ENCODE peak calls at places on chromosomes 2 and 18, in ten cellular contexts. One of them, this sample, is unnamed.
A peak's percentile ranks its signal among the peaks of the same experiment; 100 is the strongest.

GRCh38 chr2:233593201-233593600 is 24.2 kb upstream of the UGT1A8 start:
- DNase-seq in H1: no peak
- DNase-seq in tibial nerve: no peak
- DNase-seq in A549: no peak
- DNase-seq in adrenal gland: no peak
- DNase-seq in prostate gland: no peak
- DNase-seq in heart left ventricle: no peak
- DNase-seq in stomach: no peak
- DNase-seq in Peyer's patch: no peak
- DNase-seq in esophagus squamous epithelium: no peak
- DNase-seq in this sample: no peak

GRCh38 chr2:170930132-170931109 is 1.4 kb downstream of the GORASP2 start:
- DNase-seq in Peyer's patch: peak; percentile 59
- DNase-seq in tibial nerve: peak; percentile 19
- DNase-seq in esophagus squamous epithelium: no peak
- DNase-seq in H1: no peak
- DNase-seq in adrenal gland: peak; percentile 63
- DNase-seq in heart left ventricle: no peak
- DNase-seq in prostate gland: no peak
- DNase-seq in stomach: no peak
- DNase-seq in A549: peak; percentile 73
- DNase-seq in this sample: peak; percentile 83

GRCh38 chr18:43078485-43079092 is 36.9 kb downstream of the RIT2 start:
- DNase-seq in tibial nerve: no peak
- DNase-seq in adrenal gland: no peak
- DNase-seq in esophagus squamous epithelium: no peak
- DNase-seq in Peyer's patch: no peak
- DNase-seq in A549: no peak
- DNase-seq in prostate gland: no peak
- DNase-seq in stomach: no peak
- DNase-seq in H1: no peak
- DNase-seq in heart left ventricle: no peak
- DNase-seq in this sample: no peak

GRCh38 chr2:39860538-39860937 is 81.5 kb upstream of the THUMPD2 start:
- DNase-seq in prostate gland: no peak
- DNase-seq in H1: no peak
- DNase-seq in heart left ventricle: no peak
- DNase-seq in adrenal gland: no peak
- DNase-seq in esophagus squamous epithelium: no peak
- DNase-seq in tibial nerve: no peak
- DNase-seq in A549: no peak
- DNase-seq in Peyer's patch: no peak
- DNase-seq in stomach: no peak
- DNase-seq in this sample: no peak

GRCh38 chr2:137659616-137660015 is 304.7 kb upstream of the HNMT start:
- DNase-seq in adrenal gland: no peak
- DNase-seq in A549: peak; percentile 1
- DNase-seq in esophagus squamous epithelium: no peak
- DNase-seq in stomach: no peak
- DNase-seq in Peyer's patch: no peak
- DNase-seq in H1: no peak
- DNase-seq in heart left ventricle: no peak
- DNase-seq in prostate gland: no peak
- DNase-seq in tibial nerve: no peak
- DNase-seq in this sample: no peak

GRCh38 chr2:240201861-240202260 is 61.4 kb upstream of the OTOS start:
- DNase-seq in prostate gland: no peak
- DNase-seq in tibial nerve: no peak
- DNase-seq in heart left ventricle: no peak
- DNase-seq in H1: no peak
- DNase-seq in stomach: no peak
- DNase-seq in esophagus squamous epithelium: no peak
- DNase-seq in Peyer's patch: peak; percentile 41
- DNase-seq in adrenal gland: no peak
- DNase-seq in A549: no peak
- DNase-seq in this sample: peak; percentile 46

GRCh38 chr2:844725-845124 is 105.9 kb upstream of the SNTG2 start:
- DNase-seq in esophagus squamous epithelium: no peak
- DNase-seq in heart left ventricle: no peak
- DNase-seq in A549: no peak
- DNase-seq in Peyer's patch: no peak
- DNase-seq in tibial nerve: no peak
- DNase-seq in stomach: no peak
- DNase-seq in prostate gland: no peak
- DNase-seq in adrenal gland: no peak
- DNase-seq in H1: no peak
- DNase-seq in this sample: no peak

GRCh38 chr2:8679827-8680731 is 1.8 kb upstream of the ID2 start:
- DNase-seq in heart left ventricle: peak; percentile 70
- DNase-seq in A549: peak; percentile 95
- DNase-seq in esophagus squamous epithelium: no peak
- DNase-seq in Peyer's patch: peak; percentile 82
- DNase-seq in H1: no peak
- DNase-seq in adrenal gland: peak; percentile 72
- DNase-seq in tibial nerve: peak; percentile 31
- DNase-seq in prostate gland: peak; percentile 51
- DNase-seq in stomach: peak; percentile 76
- DNase-seq in this sample: no peak

GRCh38 chr2:190717764-190718651 is 69.1 kb downstream of the NAB1 start:
- DNase-seq in esophagus squamous epithelium: no peak
- DNase-seq in Peyer's patch: no peak
- DNase-seq in prostate gland: no peak
- DNase-seq in stomach: no peak
- DNase-seq in A549: no peak
- DNase-seq in heart left ventricle: no peak
- DNase-seq in tibial nerve: no peak
- DNase-seq in H1: no peak
- DNase-seq in adrenal gland: no peak
- DNase-seq in this sample: no peak

GRCh38 chr18:9653390-9653789 is 39.0 kb upstream of the PPP4R1 start:
- DNase-seq in Peyer's patch: no peak
- DNase-seq in adrenal gland: peak; percentile 78
- DNase-seq in esophagus squamous epithelium: no peak
- DNase-seq in H1: no peak
- DNase-seq in stomach: peak; percentile 50
- DNase-seq in prostate gland: no peak
- DNase-seq in A549: no peak
- DNase-seq in heart left ventricle: peak; percentile 15
- DNase-seq in tibial nerve: peak; percentile 11
- DNase-seq in this sample: no peak

DNA sequence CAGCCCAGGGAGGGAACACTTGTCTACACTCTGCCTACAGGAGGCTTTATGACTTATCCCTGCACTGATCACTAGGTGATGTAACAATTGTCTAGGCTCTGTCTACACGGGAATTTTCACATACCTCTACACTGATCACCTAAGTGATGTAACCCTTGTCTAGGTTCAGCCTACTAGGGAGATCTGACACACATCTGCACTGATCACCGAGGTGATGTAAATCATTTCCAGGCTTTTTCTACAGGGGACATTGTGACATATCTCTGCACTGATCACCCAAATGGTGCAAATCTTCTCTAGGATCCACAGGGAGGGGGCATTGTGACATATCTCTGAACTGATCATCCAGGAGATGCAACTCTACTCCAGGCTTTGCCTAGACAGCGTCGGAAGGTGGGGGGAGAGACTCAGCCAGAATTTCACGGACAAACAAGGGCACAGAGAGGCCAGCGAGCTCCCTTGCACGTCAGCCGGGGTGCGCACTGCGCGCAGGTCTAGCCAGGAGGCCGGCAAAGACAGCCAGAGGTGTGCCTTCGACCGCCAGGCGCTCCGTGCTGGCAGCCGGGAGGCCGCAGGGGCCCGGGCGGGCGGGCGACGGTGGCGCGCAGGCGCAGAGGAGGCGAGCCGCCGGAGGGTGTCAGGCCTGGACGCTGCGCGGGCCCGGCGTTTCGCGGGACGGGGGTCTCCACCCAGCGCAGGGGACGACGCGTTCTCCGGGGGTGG is 46.9 kb upstream of the USP14 start:
- DNase-seq in H1: peak; percentile 85
- DNase-seq in esophagus squamous epithelium: no peak
- DNase-seq in prostate gland: peak; percentile 56
- DNase-seq in Peyer's patch: peak; percentile 69
- DNase-seq in stomach: peak; percentile 75
- DNase-seq in A549: peak; percentile 66
- DNase-seq in adrenal gland: peak; percentile 68
- DNase-seq in tibial nerve: no peak
- DNase-seq in heart left ventricle: peak; percentile 59
- DNase-seq in this sample: peak; percentile 89
- TF ChIP-seq POLR2A in H1: no peak
- TF ChIP-seq POLR2A in esophagus squamous epithelium: no peak
- TF ChIP-seq POLR2A in prostate gland: peak; percentile 32
- TF ChIP-seq POLR2A in Peyer's patch: no peak
- TF ChIP-seq POLR2A in stomach: no peak
- TF ChIP-seq POLR2A in A549: peak; percentile 12
- TF ChIP-seq POLR2A in adrenal gland: no peak
- TF ChIP-seq POLR2A in tibial nerve: no peak
- TF ChIP-seq POLR2A in heart left ventricle: no peak
- TF ChIP-seq POLR2A in this sample: no peak

GRCh38 chr2:234679766-234680687 is 183.1 kb upstream of the ARL4C start:
- DNase-seq in stomach: peak; percentile 55
- DNase-seq in heart left ventricle: peak; percentile 53
- DNase-seq in Peyer's patch: peak; percentile 67
- DNase-seq in A549: peak; percentile 91
- DNase-seq in tibial nerve: peak; percentile 70
- DNase-seq in prostate gland: no peak
- DNase-seq in esophagus squamous epithelium: no peak
- DNase-seq in H1: peak; percentile 29
- DNase-seq in adrenal gland: peak; percentile 91
- DNase-seq in this sample: no peak
- H3K4me1 ChIP-seq in stomach: peaks cover 15% of the 10 kb centered on the region
- H3K4me1 ChIP-seq in heart left ventricle: no peaks in the 10 kb centered on the region
- H3K4me1 ChIP-seq in Peyer's patch: no peaks in the 10 kb centered on the region
- H3K4me1 ChIP-seq in A549: peaks cover 79% of the 10 kb centered on the region
- H3K4me1 ChIP-seq in tibial nerve: no peaks in the 10 kb centered on the region
- H3K4me1 ChIP-seq in prostate gland: peaks cover 3% of the 10 kb centered on the region
- H3K4me1 ChIP-seq in esophagus squamous epithelium: peaks cover 35% of the 10 kb centered on the region
- H3K4me1 ChIP-seq in H1: peaks cover 25% of the 10 kb centered on the region
- H3K4me1 ChIP-seq in adrenal gland: peaks cover 6% of the 10 kb centered on the region
- H3K4me1 ChIP-seq in this sample: no peaks in the 10 kb centered on the region

GRCh38 chr2:60804473-60804872 is 48.4 kb downstream of the PAPOLG start:
- DNase-seq in stomach: no peak
- DNase-seq in A549: no peak
- DNase-seq in heart left ventricle: no peak
- DNase-seq in tibial nerve: no peak
- DNase-seq in prostate gland: no peak
- DNase-seq in H1: peak; percentile 46
- DNase-seq in adrenal gland: peak; percentile 33
- DNase-seq in esophagus squamous epithelium: no peak
- DNase-seq in Peyer's patch: no peak
- DNase-seq in this sample: no peak

GRCh38 chr2:60811491-60812370 is 55.7 kb downstream of the PAPOLG start:
- DNase-seq in esophagus squamous epithelium: no peak
- DNase-seq in prostate gland: no peak
- DNase-seq in A549: no peak
- DNase-seq in Peyer's patch: no peak
- DNase-seq in adrenal gland: peak; percentile 15
- DNase-seq in tibial nerve: no peak
- DNase-seq in stomach: no peak
- DNase-seq in heart left ventricle: no peak
- DNase-seq in H1: no peak
- DNase-seq in this sample: no peak

GRCh38 chr2:60806595-60806987 is 50.5 kb downstream of the PAPOLG start:
- DNase-seq in adrenal gland: peak; percentile 18
- DNase-seq in A549: no peak
- DNase-seq in tibial nerve: no peak
- DNase-seq in stomach: no peak
- DNase-seq in esophagus squamous epithelium: no peak
- DNase-seq in H1: peak; percentile 8
- DNase-seq in prostate gland: no peak
- DNase-seq in Peyer's patch: no peak
- DNase-seq in heart left ventricle: no peak
- DNase-seq in this sample: peak; percentile 55

GRCh38 chr2:60808330-60808801 is 52.3 kb downstream of the PAPOLG start:
- DNase-seq in heart left ventricle: no peak
- DNase-seq in adrenal gland: peak; percentile 40
- DNase-seq in Peyer's patch: no peak
- DNase-seq in esophagus squamous epithelium: no peak
- DNase-seq in stomach: no peak
- DNase-seq in H1: peak; percentile 48
- DNase-seq in A549: peak; percentile 28
- DNase-seq in tibial nerve: no peak
- DNase-seq in prostate gland: no peak
- DNase-seq in this sample: no peak

DNA sequence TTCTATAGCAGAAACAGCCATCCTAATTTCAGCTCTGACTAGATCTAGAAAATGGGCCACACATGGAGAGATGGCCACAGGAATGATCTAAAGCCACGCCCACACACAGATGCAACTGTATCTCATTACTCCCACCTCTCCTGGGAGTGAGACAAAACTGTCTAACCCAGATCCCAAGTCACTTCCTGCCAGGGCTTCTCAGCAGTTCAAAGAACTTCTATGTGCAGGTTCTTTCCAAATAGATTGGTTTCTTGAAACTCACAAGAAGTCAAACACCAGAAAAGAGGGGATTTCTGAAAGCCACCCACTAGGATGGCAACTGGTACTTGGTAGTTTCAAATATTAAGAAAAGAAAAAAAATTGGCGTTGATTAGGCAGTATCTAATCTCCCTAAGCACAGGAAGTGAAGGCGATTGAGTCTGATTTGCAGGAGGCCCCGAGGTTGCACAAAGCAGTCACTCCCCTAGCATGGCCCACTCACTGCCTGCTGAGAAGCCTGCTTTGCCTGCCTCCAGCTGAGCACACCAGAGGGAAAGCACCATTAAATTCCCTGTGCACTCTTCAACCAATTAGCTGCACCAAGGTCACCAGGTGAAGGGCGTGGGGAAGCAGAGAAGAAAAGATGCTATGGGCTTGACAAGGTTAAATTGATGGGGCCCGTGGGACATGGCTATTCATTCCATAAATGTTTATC is 51.1 kb downstream of the PAPOLG start:
- DNase-seq in stomach: no peak
- DNase-seq in A549: no peak
- DNase-seq in H1: peak; percentile 35
- DNase-seq in tibial nerve: no peak
- DNase-seq in Peyer's patch: no peak
- DNase-seq in adrenal gland: peak; percentile 25
- DNase-seq in prostate gland: no peak
- DNase-seq in heart left ventricle: no peak
- DNase-seq in esophagus squamous epithelium: no peak
- DNase-seq in this sample: peak; percentile 63
- TF ChIP-seq POLR2A in stomach: no peak
- TF ChIP-seq POLR2A in A549: no peak
- TF ChIP-seq POLR2A in H1: no peak
- TF ChIP-seq POLR2A in tibial nerve: no peak
- TF ChIP-seq POLR2A in Peyer's patch: no peak
- TF ChIP-seq POLR2A in adrenal gland: no peak
- TF ChIP-seq POLR2A in prostate gland: no peak
- TF ChIP-seq POLR2A in heart left ventricle: no peak
- TF ChIP-seq POLR2A in esophagus squamous epithelium: no peak
- TF ChIP-seq POLR2A in this sample: no peak

DNA sequence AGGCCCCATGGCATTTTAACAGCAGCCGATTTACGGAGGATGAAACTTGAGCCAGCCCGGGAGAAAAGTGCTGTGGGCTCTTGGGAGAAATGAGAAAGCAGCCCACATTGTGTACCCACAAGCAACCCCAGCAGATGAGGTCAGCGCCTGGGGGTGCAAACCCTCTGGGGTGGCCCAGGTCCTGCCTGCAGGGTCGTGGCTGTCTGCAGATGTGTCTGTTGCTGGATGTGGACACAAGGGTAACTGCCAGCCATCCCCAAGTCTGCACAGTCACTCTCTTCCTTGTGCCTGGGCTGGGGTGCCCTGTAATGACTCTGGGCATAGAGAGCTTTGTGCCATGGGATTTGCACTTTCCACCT is 170.8 kb downstream of the PRKCE start:
- DNase-seq in stomach: no peak
- DNase-seq in H1: no peak
- DNase-seq in tibial nerve: no peak
- DNase-seq in Peyer's patch: no peak
- DNase-seq in heart left ventricle: no peak
- DNase-seq in esophagus squamous epithelium: no peak
- DNase-seq in prostate gland: no peak
- DNase-seq in A549: no peak
- DNase-seq in adrenal gland: no peak
- DNase-seq in this sample: no peak
- H3K4me1 ChIP-seq in stomach: peaks cover 98% of the 10 kb centered on the region
- H3K4me1 ChIP-seq in H1: no peaks in the 10 kb centered on the region
- H3K4me1 ChIP-seq in tibial nerve: peaks cover 6% of the 10 kb centered on the region
- H3K4me1 ChIP-seq in Peyer's patch: no peaks in the 10 kb centered on the region
- H3K4me1 ChIP-seq in heart left ventricle: peaks cover 28% of the 10 kb centered on the region
- H3K4me1 ChIP-seq in esophagus squamous epithelium: peaks cover 57% of the 10 kb centered on the region
- H3K4me1 ChIP-seq in prostate gland: peaks cover 19% of the 10 kb centered on the region
- H3K4me1 ChIP-seq in A549: peaks cover 38% of the 10 kb centered on the region
- H3K4me1 ChIP-seq in adrenal gland: peaks cover 5% of the 10 kb centered on the region
- H3K4me1 ChIP-seq in this sample: peaks cover 3% of the 10 kb centered on the region